ENCODE peak calls at places on chromosomes 4 and X, in four cellular contexts. S, M, Z and Y are unnamed samples.

GRCh38 chr4:186781032-186781917 is 57.6 kb upstream of the FAT1 start:
- DNase-seq in S (no peak), M (no peak), Z (peak), Y (no peak)

GRCh38 chr4:185424905-185425599 is 712 bp downstream of the UFSP2 start:
- DNase-seq in S (no peak), M (no peak), Z (no peak), Y (peak)

GRCh38 chr4:1315306-1315705 is 25.6 kb downstream of the MAEA start:
- DNase-seq in S (no peak), M (no peak), Z (no peak), Y (no peak)

GRCh38 chrX:25158635-25159034 is 142.9 kb upstream of the ARX start:
- DNase-seq in S (no peak), M (no peak), Z (no peak), Y (no peak)

GRCh38 chrX:39935414-39936064 is 162.2 kb downstream of the BCOR start:
- DNase-seq in S (no peak), M (no peak), Z (no peak), Y (no peak)

GRCh38 chrX:39734174-39734776 is 363.5 kb downstream of the BCOR start:
- DNase-seq in S (no peak), M (no peak), Z (no peak), Y (no peak)

GRCh38 chr4:185740471-185740873 is 71.5 kb downstream of the SORBS2 start:
- DNase-seq in S (no peak), M (no peak), Z (no peak), Y (no peak)

GRCh38 chrX:50579955-50580354 is 109.3 kb upstream of the DGKK start:
- DNase-seq in S (peak), M (peak), Z (no peak), Y (peak)

GRCh38 chr4:157246959-157247358 is 26.4 kb downstream of the GRIA2 start:
- DNase-seq in S (no peak), M (no peak), Z (no peak), Y (no peak)

GRCh38 chrX:128973033-128973432 is 550.3 kb downstream of the SMARCA1 start:
- DNase-seq in S (no peak), M (no peak), Z (no peak), Y (no peak)

DNA sequence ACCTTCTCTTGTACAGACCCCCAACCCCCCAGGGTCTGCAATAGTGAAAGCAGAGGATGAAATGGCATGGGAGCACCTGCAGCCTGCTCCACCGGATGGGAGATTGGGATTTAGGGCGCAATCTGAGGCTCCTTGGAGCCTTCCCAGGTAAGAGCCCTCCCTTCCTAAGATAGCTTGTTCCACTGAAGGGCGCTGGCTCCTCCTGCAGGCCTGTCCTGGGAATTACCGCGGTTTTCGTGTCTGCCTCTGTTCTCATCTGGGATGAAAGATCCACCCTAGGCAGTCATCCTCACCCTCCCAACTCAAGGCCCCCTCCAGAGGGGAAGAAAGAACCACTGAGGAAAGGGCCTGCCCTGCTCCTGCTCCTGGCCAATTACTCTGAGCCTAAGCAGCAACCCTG is 547.6 kb downstream of the SMARCA1 start:
- DNase-seq in S (no peak), M (peak), Z (no peak), Y (peak)
- TF ChIP-seq CTCF in S (no peak), M (peak), Z (peak), Y (peak)

GRCh38 chr4:112145820-112146813 is 863 bp downstream of the FAM241A start:
- DNase-seq in S (peak), M (peak), Z (peak), Y (peak)
- TF ChIP-seq CTCF in S (peak), M (no peak), Z (peak), Y (no peak)

GRCh38 chr4:13495753-13496152 is 11.6 kb upstream of the RAB28 start:
- DNase-seq in S (no peak), M (no peak), Z (no peak), Y (no peak)
- TF ChIP-seq CTCF in S (no peak), M (no peak), Z (no peak), Y (no peak)

GRCh38 chr4:129146639-129147038 is 50.7 kb downstream of the C4orf33 start:
- DNase-seq in S (no peak), M (no peak), Z (no peak), Y (no peak)
- TF ChIP-seq CTCF in S (no peak), M (no peak), Z (no peak), Y (no peak)

GRCh38 chrX:11768039-11768438 is 10.0 kb downstream of the MSL3 start:
- DNase-seq in S (no peak), M (no peak), Z (no peak), Y (no peak)

GRCh38 chrX:11764602-11765067 is 6.6 kb downstream of the MSL3 start:
- DNase-seq in S (no peak), M (no peak), Z (no peak), Y (no peak)

GRCh38 chrX:11765449-11765848 is 7.4 kb downstream of the MSL3 start:
- DNase-seq in S (no peak), M (no peak), Z (no peak), Y (no peak)

GRCh38 chrX:11766487-11766886 is 8.4 kb downstream of the MSL3 start:
- DNase-seq in S (no peak), M (no peak), Z (no peak), Y (no peak)

GRCh38 chrX:11770320-11770719 is 12.3 kb downstream of the MSL3 start:
- DNase-seq in S (peak), M (peak), Z (no peak), Y (peak)
- TF ChIP-seq CTCF in S (peak), M (peak), Z (peak), Y (peak)